ENCODE peak calls at places on chromosomes 16 and 17, in four cellular contexts. One of them, this sample, is unnamed.

GRCh38 chr17:77404812-77405581 is 264.2 kb downstream of the SEC14L1 start:
- DNase-seq in amniotic stem cell: no peak
- DNase-seq in stimulated activated CD4-positive, alpha-beta T cell treated with anti-CD3 and anti-CD28 coated beads, Interleukin-15, amount 100 ng/mL, for 1 hour: peak; percentile 67
- DNase-seq in SHP77: no peak
- DNase-seq in this sample: no peak

GRCh38 chr17:77924757-77925336 is 33.7 kb upstream of the TNRC6C start:
- DNase-seq in amniotic stem cell: no peak
- DNase-seq in SHP77: no peak
- DNase-seq in stimulated activated CD4-positive, alpha-beta T cell treated with anti-CD3 and anti-CD28 coated beads, Interleukin-15, amount 100 ng/mL, for 1 hour: no peak
- DNase-seq in this sample: no peak

GRCh38 chr16:21628196-21628726 is 24.1 kb downstream of the IGSF6 start:
- DNase-seq in SHP77: no peak
- DNase-seq in stimulated activated CD4-positive, alpha-beta T cell treated with anti-CD3 and anti-CD28 coated beads, Interleukin-15, amount 100 ng/mL, for 1 hour: no peak
- DNase-seq in amniotic stem cell: no peak
- DNase-seq in this sample: no peak

GRCh38 chr16:29313559-29313887 is 93.0 kb downstream of the NPIPB11 start:
- DNase-seq in stimulated activated CD4-positive, alpha-beta T cell treated with anti-CD3 and anti-CD28 coated beads, Interleukin-15, amount 100 ng/mL, for 1 hour: no peak
- DNase-seq in SHP77: no peak
- DNase-seq in amniotic stem cell: no peak
- DNase-seq in this sample: no peak

GRCh38 chr17:35784895-35785294 is 10.5 kb downstream of the MMP28 start:
- DNase-seq in stimulated activated CD4-positive, alpha-beta T cell treated with anti-CD3 and anti-CD28 coated beads, Interleukin-15, amount 100 ng/mL, for 1 hour: no peak
- DNase-seq in amniotic stem cell: no peak
- DNase-seq in SHP77: no peak
- DNase-seq in this sample: no peak

GRCh38 chr17:9958586-9959281 is 53.7 kb upstream of the RCVRN start:
- DNase-seq in SHP77: no peak
- DNase-seq in amniotic stem cell: no peak
- DNase-seq in stimulated activated CD4-positive, alpha-beta T cell treated with anti-CD3 and anti-CD28 coated beads, Interleukin-15, amount 100 ng/mL, for 1 hour: no peak
- DNase-seq in this sample: no peak

GRCh38 chr17:43015579-43015978 is 6.6 kb downstream of the VAT1 start:
- DNase-seq in SHP77: no peak
- DNase-seq in amniotic stem cell: no peak
- DNase-seq in stimulated activated CD4-positive, alpha-beta T cell treated with anti-CD3 and anti-CD28 coated beads, Interleukin-15, amount 100 ng/mL, for 1 hour: no peak
- DNase-seq in this sample: no peak

GRCh38 chr17:71632328-71632727 is 488.5 kb upstream of the SOX9 start:
- DNase-seq in amniotic stem cell: no peak
- DNase-seq in stimulated activated CD4-positive, alpha-beta T cell treated with anti-CD3 and anti-CD28 coated beads, Interleukin-15, amount 100 ng/mL, for 1 hour: no peak
- DNase-seq in SHP77: no peak
- DNase-seq in this sample: no peak

This sample was measured in non-pigmented ciliary epithelial cell.